ENCODE peak calls at places on chromosome 9, in five cellular contexts. O is ovary, G is A549, R is gastrocnemius medialis, W is NB4. P is an unnamed sample.

GRCh38 chr9:109498195-109499060 is at the start of gene PTPN3:
- DNase-seq in O (no peak), G (peak), W (no peak), R (no peak), P (no peak)

GRCh38 chr9:120066315-120066714 is 513.7 kb downstream of the CDK5RAP2 start:
- DNase-seq in O (no peak), W (no peak), G (no peak), R (no peak), P (no peak)

GRCh38 chr9:129406278-129407225 is 214.3 kb downstream of the C9orf50 start:
- DNase-seq in G (peak), W (peak), O (no peak), R (no peak), P (no peak)

GRCh38 chr9:80062581-80062980 is 490.8 kb downstream of the TLE4 start:
- DNase-seq in W (no peak), R (no peak), G (no peak), O (no peak), P (no peak)

GRCh38 chr9:88628114-88628513 is 93.1 kb downstream of the NXNL2 start:
- DNase-seq in W (no peak), R (no peak), G (no peak), O (no peak), P (no peak)

GRCh38 chr9:3936520-3937235 is 363.2 kb downstream of the GLIS3 start:
- DNase-seq in O (peak), R (no peak), G (no peak), W (no peak), P (no peak)

GRCh38 chr9:80586786-80587185 is 1015.0 kb downstream of the TLE4 start:
- DNase-seq in W (no peak), O (no peak), G (no peak), R (no peak), P (no peak)

GRCh38 chr9:76571288-76572204 is 112.6 kb downstream of the GCNT1 start:
- DNase-seq in G (no peak), W (peak), O (no peak), R (no peak), P (no peak)

GRCh38 chr9:9743822-9744221 is 869.0 kb downstream of the PTPRD start:
- DNase-seq in W (no peak), O (no peak), R (no peak), G (no peak), P (no peak)

GRCh38 chr9:77588319-77588937 is 59.7 kb downstream of the GNA14 start:
- DNase-seq in R (no peak), W (peak), O (no peak), G (peak), P (no peak)

GRCh38 chr9:111691686-111692329 is 30.4 kb downstream of the GNG10 start:
- DNase-seq in R (no peak), W (peak), O (no peak), G (peak), P (no peak)

GRCh38 chr9:77816641-77817341 is 168.7 kb upstream of the GNA14 start:
- DNase-seq in R (no peak), O (no peak), G (no peak), W (no peak), P (no peak)

GRCh38 chr9:112890106-112891081 is at the start of gene SLC46A2:
- DNase-seq in R (no peak), G (no peak), W (no peak), O (no peak), P (no peak)

GRCh38 chr9:79360387-79361347 is 211.1 kb upstream of the TLE4 start:
- DNase-seq in R (no peak), O (no peak), W (no peak), G (peak), P (no peak)

GRCh38 chr9:105681724-105682123 is 12.6 kb upstream of the TMEM38B start:
- DNase-seq in R (no peak), O (no peak), G (peak), W (no peak), P (no peak)

GRCh38 chr9:25003686-25004085 is 458.0 kb upstream of the IZUMO3 start:
- DNase-seq in O (no peak), R (no peak), W (peak), G (peak), P (no peak)

GRCh38 chr9:109499631-109500120 is 1.6 kb upstream of the PTPN3 start:
- DNase-seq in O (no peak), R (peak), W (no peak), G (peak), P (peak)

GRCh38 chr9:113562653-113563381 is 99.3 kb downstream of the RGS3 start:
- DNase-seq in R (peak), W (no peak), O (no peak), G (no peak), P (no peak)

GRCh38 chr9:4382722-4383317 is 83.0 kb upstream of the GLIS3 start:
- DNase-seq in W (peak), O (no peak), R (no peak), G (peak), P (peak)

GRCh38 chr9:111965566-111966019 is 69.0 kb downstream of the UGCG start:
- DNase-seq in O (no peak), W (no peak), R (no peak), G (peak), P (no peak)

GRCh38 chr9:21522348-21522747 is 40.2 kb upstream of the IFNE start:
- DNase-seq in O (no peak), W (no peak), G (no peak), R (no peak), P (no peak)

GRCh38 chr9:99181621-99182020 is 40.1 kb downstream of the ALG2 start:
- DNase-seq in O (no peak), G (no peak), W (peak), R (no peak), P (no peak)

GRCh38 chr9:83231039-83231438 is 168.1 kb upstream of the RASEF start:
- DNase-seq in R (no peak), O (no peak), W (no peak), G (no peak), P (no peak)

GRCh38 chr9:85522459-85523092 is 219.2 kb downstream of the AGTPBP1 start:
- DNase-seq in W (peak), R (peak), G (peak), O (no peak), P (no peak)

GRCh38 chr9:114163517-114163924 is 8.2 kb downstream of the COL27A1 start:
- DNase-seq in W (no peak), O (peak), G (peak), R (peak), P (no peak)

GRCh38 chr9:16899611-16900010 is 29.1 kb upstream of the BNC2 start:
- DNase-seq in R (no peak), W (no peak), O (no peak), G (no peak), P (no peak)

GRCh38 chr9:2297771-2298170 is 282.6 kb downstream of the SMARCA2 start:
- DNase-seq in R (no peak), W (no peak), O (no peak), G (no peak), P (no peak)

GRCh38 chr9:81849631-81850259 is 78.5 kb upstream of the SPATA31D4 start:
- DNase-seq in G (no peak), W (no peak), O (no peak), R (no peak), P (no peak)

GRCh38 chr9:116098476-116098875 is 55.1 kb upstream of the PAPPA start:
- DNase-seq in G (no peak), R (no peak), W (no peak), O (no peak), P (no peak)

GRCh38 chr9:128127990-128128835 is 684 bp upstream of the PTGES2 start:
- DNase-seq in O (peak), R (peak), G (peak), W (peak), P (peak)

GRCh38 chr9:13033959-13034695 is 245.4 kb downstream of the MPDZ start:
- DNase-seq in G (peak), W (peak), O (peak), R (peak), P (peak)

GRCh38 chr9:136696502-136696901 is 9.2 kb upstream of the AGPAT2 start:
- DNase-seq in G (no peak), W (no peak), R (no peak), O (no peak), P (no peak)

GRCh38 chr9:136237486-136238341 is 7.9 kb downstream of the QSOX2 start:
- DNase-seq in O (no peak), G (no peak), W (peak), R (no peak), P (no peak)

GRCh38 chr9:129446828-129447550 is 173.9 kb downstream of the C9orf50 start:
- DNase-seq in W (no peak), R (no peak), G (no peak), O (no peak), P (no peak)

GRCh38 chr9:92455217-92455616 is 27.1 kb downstream of the ASPN start:
- DNase-seq in O (no peak), G (peak), R (no peak), W (peak), P (no peak)

GRCh38 chr9:82829818-82830217 is 233.1 kb downstream of the RASEF start:
- DNase-seq in O (no peak), G (no peak), W (no peak), R (no peak), P (no peak)

GRCh38 chr9:133621868-133622267 is 12.7 kb upstream of the FAM163B start:
- DNase-seq in O (no peak), G (no peak), R (no peak), W (no peak), P (no peak)

GRCh38 chr9:25716220-25716872 is 38.1 kb upstream of the TUSC1 start:
- DNase-seq in G (peak), O (no peak), R (no peak), W (no peak), P (no peak)

DNA sequence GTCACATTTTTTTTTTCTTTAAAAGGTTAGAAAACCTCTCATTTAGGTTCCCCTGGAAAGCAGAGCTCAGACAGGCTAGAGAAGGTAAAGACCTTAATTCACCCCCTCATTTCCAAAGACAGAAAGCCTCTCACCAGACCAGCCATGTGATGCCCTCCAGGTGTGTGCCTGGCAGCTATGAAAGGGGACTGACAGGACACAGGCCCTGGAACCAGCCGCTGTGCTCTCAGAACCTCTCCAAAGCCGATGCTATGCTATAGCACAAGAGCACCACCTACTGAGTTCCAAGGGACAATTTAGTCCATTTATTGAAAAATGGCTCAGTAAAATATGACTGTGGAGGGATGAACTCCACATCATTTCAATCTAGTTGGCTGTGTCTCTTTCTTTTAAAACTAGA is 48.8 kb downstream of the FANCC start:
- DNase-seq in G (peak), R (no peak), O (no peak), W (peak), P (no peak)
- TF ChIP-seq CTCF in G (peak), R (no peak), O (no peak), W (no peak), P (no peak)

GRCh38 chr9:35102769-35103659 is at the start of gene STOML2:
- DNase-seq in O (peak), R (peak), G (peak), W (peak), P (peak)
- TF ChIP-seq POLR2A in O (peak), R (peak), G (peak), W (peak), P (peak)

GRCh38 chr9:96620155-96620514 is 492 bp upstream of the CDC14B start:
- DNase-seq in R (no peak), W (no peak), O (no peak), G (no peak), P (no peak)
- H3K4me3 ChIP-seq in R (no peak), W (peak), O (peak), G (peak), P (peak)

GRCh38 chr9:37149646-37150308 is 29.4 kb downstream of the ZCCHC7 start:
- DNase-seq in O (no peak), W (no peak), R (no peak), G (no peak), P (no peak)
- TF ChIP-seq CTCF in O (no peak), W (no peak), R (no peak), G (no peak), P (no peak)

GRCh38 chr9:125997510-125997823 is 250.3 kb downstream of the PBX3 start:
- DNase-seq in W (no peak), G (no peak), R (no peak), O (no peak), P (no peak)
- TF ChIP-seq POLR2A in W (no peak), G (no peak), R (no peak), O (no peak), P (no peak)

GRCh38 chr9:30519756-30520155 is 1864.7 kb upstream of the ACO1 start:
- DNase-seq in W (no peak), G (no peak), R (no peak), O (no peak), P (no peak)

GRCh38 chr9:30524311-30524710 is 1860.1 kb upstream of the ACO1 start:
- DNase-seq in O (no peak), W (no peak), G (no peak), R (no peak), P (no peak)

DNA sequence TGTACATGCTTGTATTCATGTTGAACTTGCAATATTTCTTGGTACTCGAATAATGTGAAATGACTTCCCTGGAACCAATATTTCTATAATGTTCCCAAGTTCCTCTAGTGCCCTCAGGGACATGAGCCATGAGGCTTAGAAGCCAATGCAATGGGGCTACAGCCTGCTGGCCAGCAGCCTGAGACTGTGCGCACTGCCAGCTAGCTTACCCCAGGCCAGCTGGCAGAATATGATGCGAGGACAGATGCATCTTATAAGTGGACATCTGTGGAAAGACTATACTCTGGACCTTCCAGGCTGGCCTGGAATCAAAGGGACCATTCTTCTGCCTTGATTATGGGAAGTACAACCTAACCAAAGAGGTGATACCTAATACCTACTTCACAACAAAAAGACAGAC is 1862.0 kb upstream of the ACO1 start:
- DNase-seq in O (no peak), W (no peak), R (no peak), G (no peak), P (no peak)
- H3K4me3 ChIP-seq in O (no peak), W (no peak), R (no peak), G (no peak), P (no peak)

GRCh38 chr9:97564291-97565175 is 63.1 kb downstream of the TMOD1 start:
- DNase-seq in R (peak), W (no peak), G (peak), O (peak), P (no peak)
- TF ChIP-seq CTCF in R (no peak), W (no peak), G (no peak), O (no peak), P (no peak)